ENCODE peak calls at places on chromosome 1, in ten cellular contexts. Z is H9, N is pancreas, G is OCI-LY7, E is heart left ventricle, O is ascending aorta, C is neural progenitor cell, T is tibial artery, B is esophagus squamous epithelium, P is sigmoid colon. W is an unnamed sample.
A peak's percentile ranks its signal among the peaks of the same experiment; 100 is the strongest.

GRCh38 chr1:10057305-10057704 is 24.5 kb downstream of the UBE4B start:
- DNase-seq in Z (no peak), N (no peak), G (no peak), E (no peak), O (peak; percentile 72), C (no peak), T (peak; percentile 80), B (no peak), P (peak; percentile 68), W (no peak)

GRCh38 chr1:43605761-43606160 is 44.2 kb upstream of the KDM4A start:
- DNase-seq in Z (no peak), N (no peak), G (no peak), E (no peak), O (no peak), C (no peak), T (no peak), B (no peak), P (no peak), W (no peak)

GRCh38 chr1:31632649-31633048 is 12.0 kb downstream of the PEF1 start:
- DNase-seq in Z (no peak), N (no peak), G (no peak), E (no peak), O (no peak), C (no peak), T (no peak), B (no peak), P (no peak), W (no peak)

GRCh38 chr1:94154989-94155388 is 34.0 kb upstream of the ABCA4 start:
- DNase-seq in Z (no peak), N (no peak), G (no peak), E (no peak), O (no peak), C (no peak), T (no peak), B (no peak), P (no peak), W (no peak)

GRCh38 chr1:6121651-6122370 is 58.3 kb downstream of the CHD5 start:
- DNase-seq in Z (no peak), N (peak; percentile 46), G (no peak), E (peak; percentile 43), O (no peak), C (no peak), T (no peak), B (no peak), P (peak; percentile 51), W (no peak)

GRCh38 chr1:10782491-10783244 is 13.8 kb downstream of the CASZ1 start:
- DNase-seq in Z (no peak), N (no peak), G (no peak), E (no peak), O (no peak), C (peak; percentile 83), T (no peak), B (no peak), P (no peak), W (no peak)

GRCh38 chr1:21520899-21521716 is 11.9 kb downstream of the ALPL start:
- DNase-seq in Z (no peak), N (no peak), G (no peak), E (no peak), O (no peak), C (no peak), T (no peak), B (no peak), P (no peak), W (no peak)

GRCh38 chr1:228378453-228379164 is 28.0 kb downstream of the TRIM11 start:
- DNase-seq in Z (peak; percentile 94), N (peak; percentile 79), G (peak; percentile 19), E (peak; percentile 83), O (peak; percentile 80), C (peak; percentile 83), T (peak; percentile 87), B (no peak), P (peak; percentile 86), W (peak; percentile 82)

DNA sequence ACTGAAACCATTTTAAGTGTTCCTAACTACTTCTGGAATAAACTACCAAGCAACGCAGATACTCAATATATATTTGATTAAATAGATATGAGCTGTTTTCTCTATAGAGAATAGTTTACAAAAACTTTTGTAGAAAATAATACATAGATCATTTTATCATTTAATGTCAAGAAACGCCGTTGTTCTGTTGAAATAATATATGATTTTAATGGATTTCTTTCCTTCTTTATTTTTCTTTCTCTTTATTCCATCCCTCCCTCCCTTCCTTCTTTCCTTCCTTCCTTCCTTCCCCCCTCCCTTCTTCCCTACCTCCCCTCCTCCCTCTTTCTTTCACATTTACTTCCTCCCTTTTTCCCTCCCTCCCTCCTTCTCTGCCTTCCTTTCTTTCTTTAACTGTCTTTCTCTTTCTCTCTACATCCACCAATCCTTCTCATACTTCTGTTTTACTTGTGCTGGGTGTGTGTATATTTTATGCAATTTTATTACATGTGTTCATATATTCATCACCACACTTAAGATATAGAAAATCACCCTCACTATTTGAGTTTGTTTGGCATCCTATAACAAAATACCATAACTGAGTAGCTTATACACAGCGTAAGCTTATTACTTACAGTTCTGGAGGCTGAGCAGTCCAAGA is 230.9 kb upstream of the BRINP3 start:
- DNase-seq in Z (no peak), N (no peak), G (no peak), E (no peak), O (no peak), C (no peak), T (no peak), B (no peak), P (no peak), W (no peak)
- H3K27ac ChIP-seq in Z (no peak overlapping the region), N (no peak overlapping the region), G (no peak overlapping the region), E (no peak overlapping the region), O (no peak overlapping the region), C (no peak overlapping the region), T (no peak overlapping the region), B (no peak overlapping the region), P (no peak overlapping the region), W (no peak overlapping the region)

DNA sequence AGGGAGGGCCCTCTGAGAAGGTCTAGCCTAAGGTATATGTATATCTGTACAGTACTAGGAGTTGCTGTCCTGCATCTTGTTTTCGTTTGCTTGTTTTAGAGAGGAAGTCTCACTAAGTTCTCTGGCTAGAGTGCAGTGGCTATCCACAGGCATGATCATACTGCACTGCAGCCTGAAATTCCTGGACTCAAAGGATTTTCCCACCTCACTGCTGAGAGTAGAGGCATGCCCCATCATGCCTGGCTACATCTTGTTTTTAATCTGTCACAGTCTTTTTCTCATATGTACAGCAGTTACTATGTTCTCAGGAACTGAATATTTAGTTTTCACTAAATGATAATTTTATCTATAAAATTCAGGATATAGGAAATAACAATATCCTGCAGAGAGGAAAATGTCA is 15.3 kb upstream of the PYHIN1 start:
- DNase-seq in Z (no peak), N (no peak), G (no peak), E (no peak), O (no peak), C (no peak), T (no peak), B (no peak), P (no peak), W (no peak)
- H3K9me3 ChIP-seq in Z (peaks cover 6% of the 10 kb centered on the region), N (no peaks in the 10 kb centered on the region), G (peaks cover 24% of the 10 kb centered on the region), E (no peaks in the 10 kb centered on the region), O (peaks cover 7% of the 10 kb centered on the region), C (peaks cover 3% of the 10 kb centered on the region), T (peaks cover 18% of the 10 kb centered on the region), B (peaks cover 20% of the 10 kb centered on the region), P (no peaks in the 10 kb centered on the region), W (no peaks in the 10 kb centered on the region)

GRCh38 chr1:3498246-3498930 is 43.9 kb downstream of the ARHGEF16 start:
- DNase-seq in Z (no peak), N (no peak), G (no peak), E (no peak), O (no peak), C (no peak), T (no peak), B (no peak), P (no peak), W (no peak)

GRCh38 chr1:3497521-3497920 is 43.1 kb downstream of the ARHGEF16 start:
- DNase-seq in Z (no peak), N (no peak), G (no peak), E (no peak), O (no peak), C (no peak), T (no peak), B (no peak), P (no peak), W (no peak)

GRCh38 chr1:3495776-3496745 is 41.6 kb downstream of the ARHGEF16 start:
- DNase-seq in Z (no peak), N (no peak), G (no peak), E (no peak), O (no peak), C (no peak), T (no peak), B (no peak), P (no peak), W (no peak)

GRCh38 chr1:3498986-3499385 is 44.5 kb downstream of the ARHGEF16 start:
- DNase-seq in Z (no peak), N (no peak), G (no peak), E (no peak), O (no peak), C (no peak), T (no peak), B (no peak), P (no peak), W (no peak)

GRCh38 chr1:3496916-3497315 is 42.5 kb downstream of the ARHGEF16 start:
- DNase-seq in Z (no peak), N (no peak), G (no peak), E (no peak), O (no peak), C (no peak), T (no peak), B (no peak), P (no peak), W (no peak)
- TF ChIP-seq CTCF in Z (no peak), N (no peak), G (no peak), E (no peak), O (no peak), C (no peak), T (no peak), B (no peak), P (no peak), W (no peak)

GRCh38 chr1:205568135-205568468 is 63.6 kb downstream of the CDK18 start:
- DNase-seq in Z (no peak), N (no peak), G (no peak), E (no peak), O (no peak), C (no peak), T (no peak), B (no peak), P (peak; percentile 13), W (no peak)

GRCh38 chr1:205570796-205571537 is 60.8 kb downstream of the ELK4 start:
- DNase-seq in Z (no peak), N (no peak), G (no peak), E (no peak), O (no peak), C (no peak), T (no peak), B (no peak), P (no peak), W (no peak)

GRCh38 chr1:205568469-205569361 is 63.1 kb downstream of the ELK4 start:
- DNase-seq in Z (no peak), N (no peak), G (no peak), E (no peak), O (peak; percentile 59), C (peak; percentile 42), T (peak; percentile 58), B (no peak), P (peak; percentile 66), W (no peak)

GRCh38 chr1:205570173-205570501 is 61.7 kb downstream of the ELK4 start:
- DNase-seq in Z (no peak), N (no peak), G (no peak), E (no peak), O (peak; percentile 24), C (no peak), T (no peak), B (no peak), P (peak; percentile 51), W (no peak)

DNA sequence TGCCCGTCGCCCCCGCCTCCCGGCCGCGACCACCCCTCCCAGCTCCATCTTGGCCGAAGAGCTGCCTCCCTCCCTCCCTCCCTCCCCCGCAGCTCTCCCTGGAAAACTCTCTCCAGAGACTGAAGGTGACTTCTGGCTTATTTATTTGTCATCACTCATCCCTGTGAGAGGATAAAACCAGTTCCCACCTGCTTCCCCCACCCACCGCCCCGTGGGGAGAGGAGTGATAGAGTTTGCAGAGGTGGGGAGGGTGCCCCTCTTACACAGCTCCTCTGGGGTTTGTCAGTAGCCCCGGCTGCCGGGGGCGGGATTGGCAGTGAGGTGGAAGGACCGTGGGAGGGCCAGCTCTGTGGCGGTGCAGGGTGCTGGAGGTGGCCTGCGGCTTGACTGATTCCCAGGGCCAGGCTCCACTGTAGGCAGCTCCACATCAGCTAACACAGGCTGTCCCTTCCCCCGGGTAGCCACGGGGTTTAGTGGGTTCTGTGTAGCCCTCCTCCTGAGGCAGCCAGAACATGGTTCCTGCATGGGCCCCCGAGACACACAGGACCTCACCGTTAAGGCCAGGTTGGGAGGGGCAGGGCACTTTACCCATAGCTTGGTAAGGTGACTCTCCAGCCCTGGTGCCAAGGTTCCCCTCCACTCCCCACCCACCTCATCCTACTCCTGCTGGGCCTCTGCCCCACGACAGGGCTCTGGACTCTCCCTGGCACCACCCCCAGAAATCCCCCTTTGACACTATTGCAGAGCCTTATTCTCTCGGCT is 62.2 kb downstream of the ELK4 start:
- DNase-seq in Z (no peak), N (no peak), G (no peak), E (no peak), O (peak; percentile 62), C (no peak), T (peak; percentile 60), B (no peak), P (peak; percentile 59), W (no peak)
- H3K27ac ChIP-seq in Z (no peak overlapping the region), N (no peak overlapping the region), G (no peak overlapping the region), E (no peak overlapping the region), O (no peak overlapping the region), C (no peak overlapping the region), T (no peak overlapping the region), B (no peak overlapping the region), P (no peak overlapping the region), W (no peak overlapping the region)

W was measured in lung.